ENCODE peak calls at places on chromosomes 11 and 22, in four cellular contexts. Q is pancreas, L is GM12878, B is psoas muscle. N is an unnamed sample.

GRCh38 chr22:20531404-20532181 is 24.2 kb downstream of the MED15 start:
- DNase-seq in Q (peak), L (no peak), B (peak), N (no peak)

GRCh38 chr11:3723014-3723708 is 52.0 kb upstream of the CHRNA10 start:
- DNase-seq in Q (no peak), L (no peak), B (no peak), N (no peak)

GRCh38 chr11:125262825-125263218 is 98.3 kb downstream of the PKNOX2 start:
- DNase-seq in Q (no peak), L (no peak), B (no peak), N (no peak)

GRCh38 chr22:42357634-42358296 is 74.4 kb downstream of the NFAM1 start:
- DNase-seq in Q (peak), L (no peak), B (no peak), N (no peak)

GRCh38 chr11:3181722-3182461 is 16.8 kb upstream of the OSBPL5 start:
- DNase-seq in Q (no peak), L (no peak), B (peak), N (no peak)

GRCh38 chr11:61091373-61092279 is 10.7 kb upstream of the CD5 start:
- DNase-seq in Q (no peak), L (no peak), B (no peak), N (no peak)

GRCh38 chr11:43779306-43779705 is 98.8 kb downstream of the HSD17B12 start:
- DNase-seq in Q (no peak), L (no peak), B (no peak), N (no peak)

GRCh38 chr11:85945788-85946187 is 90.6 kb downstream of the CCDC83 start:
- DNase-seq in Q (no peak), L (no peak), B (no peak), N (no peak)

GRCh38 chr11:14275081-14275480 is 83.9 kb downstream of the RRAS2 start:
- DNase-seq in Q (no peak), L (no peak), B (no peak), N (no peak)

GRCh38 chr11:106990322-106990721 is 28.0 kb downstream of the GUCY1A2 start:
- DNase-seq in Q (no peak), L (no peak), B (peak), N (no peak)

GRCh38 chr11:46389450-46390330 is 1.9 kb downstream of the CHRM4 start:
- DNase-seq in Q (peak), L (no peak), B (peak), N (no peak)

GRCh38 chr11:102497061-102497460 is 33.5 kb downstream of the MMP7 start:
- DNase-seq in Q (no peak), L (no peak), B (no peak), N (no peak)

GRCh38 chr11:93143186-93143585 is 54.6 kb downstream of the SLC36A4 start:
- DNase-seq in Q (no peak), L (no peak), B (no peak), N (no peak)

GRCh38 chr11:28763876-28764275 is 655.7 kb downstream of the METTL15 start:
- DNase-seq in Q (no peak), L (no peak), B (no peak), N (no peak)

GRCh38 chr22:43996170-43996980 is 27.7 kb upstream of the PARVB start:
- DNase-seq in Q (no peak), L (peak), B (peak), N (no peak)

GRCh38 chr22:49671331-49672012 is 156.2 kb downstream of the BRD1 start:
- DNase-seq in Q (no peak), L (no peak), B (no peak), N (no peak)

GRCh38 chr11:9808943-9809342 is 145.1 kb downstream of the SWAP70 start:
- DNase-seq in Q (no peak), L (no peak), B (no peak), N (no peak)

GRCh38 chr22:45602004-45602733 is 69.5 kb upstream of the ATXN10 start:
- DNase-seq in Q (no peak), L (no peak), B (no peak), N (no peak)

GRCh38 chr11:117194267-117194666 is 4.9 kb upstream of the TAGLN start:
- DNase-seq in Q (no peak), L (no peak), B (peak), N (no peak)

GRCh38 chr11:108973402-108974119 is 308.7 kb downstream of the DDX10 start:
- DNase-seq in Q (no peak), L (no peak), B (no peak), N (no peak)

GRCh38 chr11:32053151-32053550 is 37.7 kb upstream of the RCN1 start:
- DNase-seq in Q (no peak), L (no peak), B (no peak), N (no peak)

GRCh38 chr22:35409783-35410662 is 10.1 kb downstream of the MCM5 start:
- DNase-seq in Q (no peak), L (peak), B (no peak), N (no peak)

GRCh38 chr11:121426476-121427454 is 25.3 kb upstream of the SORL1 start:
- DNase-seq in Q (peak), L (no peak), B (peak), N (no peak)

GRCh38 chr11:93000511-93001476 is 31.3 kb downstream of the MTNR1B start:
- DNase-seq in Q (no peak), L (no peak), B (no peak), N (no peak)

GRCh38 chr11:68326334-68327215 is 14.2 kb downstream of the LRP5 start:
- DNase-seq in Q (no peak), L (no peak), B (no peak), N (no peak)

GRCh38 chr11:133228406-133229330 is 303.6 kb downstream of the OPCML start:
- DNase-seq in Q (peak), L (no peak), B (no peak), N (no peak)

GRCh38 chr22:31748490-31748889 is 1.4 kb downstream of the PRR14L start:
- DNase-seq in Q (no peak), L (no peak), B (no peak), N (no peak)

GRCh38 chr22:36986242-36986821 is 32.9 kb downstream of the TST start:
- DNase-seq in Q (peak), L (no peak), B (no peak), N (no peak)

DNA sequence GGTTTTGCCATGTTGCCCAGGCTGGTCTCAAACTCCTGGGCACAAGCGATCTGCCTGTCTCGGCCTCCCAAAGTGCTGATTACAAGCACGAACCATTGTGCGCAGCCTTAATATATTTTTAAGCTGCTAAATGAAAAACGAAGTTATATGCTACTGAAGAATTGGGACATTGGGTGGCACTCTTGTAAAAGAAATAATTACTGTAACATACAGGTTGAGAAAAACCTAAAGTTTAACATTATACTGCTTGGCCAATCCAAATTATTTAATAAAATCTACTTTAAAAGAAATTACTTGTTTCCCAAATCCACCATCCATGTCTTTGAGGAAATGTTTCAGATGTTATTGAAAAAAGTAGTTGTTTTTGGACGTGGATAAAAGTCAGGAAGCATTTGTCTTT is 37.9 kb upstream of the ARHGAP32 start:
- DNase-seq in Q (no peak), L (no peak), B (no peak), N (no peak)
- TF ChIP-seq CTCF in Q (no peak), L (no peak), B (no peak), N (no peak)

GRCh38 chr22:25898707-25899365 is 156.8 kb downstream of the MYO18B start:
- DNase-seq in Q (no peak), L (no peak), B (no peak), N (no peak)
- TF ChIP-seq CTCF in Q (no peak), L (peak), B (no peak), N (no peak)

GRCh38 chr11:19336331-19336730 is 95.6 kb upstream of the E2F8 start:
- DNase-seq in Q (no peak), L (no peak), B (no peak), N (no peak)

GRCh38 chr11:19332476-19332875 is 91.7 kb upstream of the E2F8 start:
- DNase-seq in Q (no peak), L (peak), B (no peak), N (no peak)

GRCh38 chr11:19342036-19342435 is 101.3 kb upstream of the E2F8 start:
- DNase-seq in Q (no peak), L (no peak), B (no peak), N (no peak)

GRCh38 chr11:19338375-19338774 is 97.6 kb upstream of the E2F8 start:
- DNase-seq in Q (no peak), L (no peak), B (no peak), N (no peak)

DNA sequence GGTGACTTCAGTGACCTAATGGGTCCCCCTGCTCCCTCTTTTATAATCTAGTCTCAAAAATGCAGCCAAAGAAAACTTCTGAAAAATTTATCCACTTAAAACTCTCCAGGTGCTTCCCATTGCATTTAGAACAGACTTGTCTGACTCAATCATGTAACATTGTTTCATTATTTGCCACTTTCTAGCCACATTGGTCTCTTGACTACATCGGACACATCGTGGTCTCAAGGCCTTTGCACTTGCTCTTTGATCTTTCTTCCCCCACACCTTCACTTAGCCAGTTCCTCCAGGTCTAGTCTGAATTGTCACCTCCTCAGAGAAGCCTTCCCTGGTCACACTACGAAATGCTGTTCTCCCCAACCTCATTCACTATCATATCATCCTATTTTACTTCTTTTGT is 97.0 kb upstream of the E2F8 start:
- DNase-seq in Q (no peak), L (no peak), B (no peak), N (no peak)
- TF ChIP-seq CTCF in Q (no peak), L (no peak), B (no peak), N (no peak)

GRCh38 chr11:17864478-17864941 is 129.9 kb downstream of the KCNC1 start:
- DNase-seq in Q (peak), L (no peak), B (no peak), N (no peak)
- TF ChIP-seq CTCF in Q (peak), L (peak), B (no peak), N (no peak)

DNA sequence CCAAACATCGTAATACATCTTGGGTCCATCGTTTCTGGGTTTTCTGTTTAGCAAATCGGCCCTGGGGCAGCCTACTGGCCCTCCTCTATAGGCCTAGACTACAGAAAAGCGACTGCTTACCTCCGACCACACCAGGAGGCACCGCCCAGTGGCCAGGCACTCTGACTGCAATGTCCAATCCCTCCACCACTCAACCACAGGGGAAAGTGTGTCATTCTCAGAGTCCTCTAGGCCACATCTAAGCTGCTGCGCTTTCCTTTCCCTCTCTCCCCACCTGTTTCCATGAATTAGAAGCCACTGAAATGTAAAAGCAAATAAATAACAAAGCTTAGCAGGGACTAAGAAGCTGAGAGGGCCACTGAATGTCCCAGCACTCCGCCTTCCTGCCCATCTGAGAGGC is 50.2 kb upstream of the FLI1 start:
- DNase-seq in Q (no peak), L (no peak), B (no peak), N (no peak)
- TF ChIP-seq CTCF in Q (no peak), L (no peak), B (no peak), N (no peak)

GRCh38 chr11:16186680-16187079 is 169.7 kb downstream of the SOX6 start:
- DNase-seq in Q (no peak), L (no peak), B (peak), N (no peak)
- TF ChIP-seq CTCF in Q (no peak), L (no peak), B (no peak), N (no peak)

N was measured in omental fat pad.